ENCODE peak calls at places on chromosomes 4 and X, in five cellular contexts. W is activated CD4-positive, alpha-beta T cell treated with anti-CD3 and anti-CD28 coated beads, Interleukin-2, amount 50 U/mL, for 48 hours; B is stimulated activated naive CD8-positive, alpha-beta T cell treated with anti-CD3 and anti-CD28 coated beads, Interleukin-15, amount 100 ng/mL, for 72 hours; U is T-helper 2 cell; Y is GM04504. X is an unnamed sample.

GRCh38 chrX:107272431-107272921 is 66.1 kb downstream of the DNAAF6 start:
- DNase-seq in U (no peak), W (peak), Y (no peak), B (peak), X (peak)

GRCh38 chrX:101108293-101108692 is 10.3 kb downstream of the CENPI start:
- DNase-seq in U (no peak), B (no peak), Y (peak), W (no peak), X (no peak)

GRCh38 chrX:47093248-47093647 is 15.0 kb downstream of the RGN start:
- DNase-seq in B (no peak), Y (no peak), U (no peak), W (no peak), X (peak)

GRCh38 chr4:150297861-150298474 is 219.7 kb downstream of the DCLK2 start:
- DNase-seq in B (peak), U (no peak), Y (peak), W (peak), X (peak)

GRCh38 chr4:79852305-79852730 is 220.7 kb downstream of the ANTXR2 start:
- DNase-seq in U (no peak), Y (peak), W (no peak), B (no peak), X (no peak)

GRCh38 chr4:152245706-152246105 is 290.2 kb downstream of the FBXW7 start:
- DNase-seq in W (no peak), B (no peak), Y (no peak), U (no peak), X (no peak)

GRCh38 chr4:98685225-98686045 is 27.0 kb upstream of the TSPAN5 start:
- DNase-seq in U (no peak), W (no peak), Y (no peak), B (no peak), X (no peak)

GRCh38 chr4:36255575-36255974 is 11.3 kb upstream of the ARAP2 start:
- DNase-seq in W (no peak), Y (no peak), U (no peak), B (peak), X (peak)

GRCh38 chrX:15438332-15438731 is 54.1 kb upstream of the VEGFD start:
- DNase-seq in Y (no peak), B (no peak), U (no peak), W (no peak), X (no peak)

GRCh38 chrX:68685722-68686683 is 38.5 kb downstream of the STARD8 start:
- DNase-seq in Y (no peak), W (peak), B (no peak), U (no peak), X (peak)

GRCh38 chr4:15479089-15479912 is 9.6 kb downstream of the CC2D2A start:
- DNase-seq in W (no peak), U (no peak), Y (peak), B (no peak), X (peak)

GRCh38 chr4:113467581-113467980 is 294.0 kb downstream of the CAMK2D start:
- DNase-seq in W (no peak), Y (peak), B (no peak), U (no peak), X (no peak)

GRCh38 chr4:172830295-172830764 is 338.3 kb upstream of the GALNT7 start:
- DNase-seq in W (no peak), B (no peak), Y (no peak), U (no peak), X (no peak)

GRCh38 chrX:18010251-18010650 is 149.2 kb upstream of the RAI2 start:
- DNase-seq in W (no peak), U (no peak), B (no peak), Y (no peak), X (no peak)

GRCh38 chr4:110631582-110632505 is 9.0 kb upstream of the PITX2 start:
- DNase-seq in Y (no peak), U (no peak), B (peak), W (peak), X (peak)

GRCh38 chrX:153312842-153313241 is 8.7 kb downstream of the PNMA6F start:
- DNase-seq in Y (no peak), U (no peak), W (no peak), B (no peak), X (no peak)

GRCh38 chr4:185774815-185775684 is 36.9 kb downstream of the SORBS2 start:
- DNase-seq in Y (peak), B (no peak), W (no peak), U (no peak), X (no peak)